ENCODE peak calls at places on chromosomes 12 and 14, in eight cellular contexts. S is AG04450, O is GM12864, T is foreskin keratinocyte, L is AG10803, Y is nephron progenitor cell, G is A549, E is fibroblast of the aortic adventitia. D is an unnamed sample.

GRCh38 chr12:62263956-62264355 is 3.8 kb downstream of the USP15 start:
- DNase-seq in S (no peak), O (no peak), T (no peak), L (no peak), Y (no peak), G (no peak), E (no peak), D (no peak)

GRCh38 chr14:102991376-102991775 is 66.0 kb downstream of the CDC42BPB start:
- DNase-seq in S (no peak), O (no peak), T (no peak), L (no peak), Y (no peak), G (no peak), E (no peak), D (no peak)

GRCh38 chr12:14394317-14395058 is 29.0 kb downstream of the ATF7IP start:
- DNase-seq in S (peak; percentile 51), O (peak; percentile 68), T (peak; percentile 81), L (peak; percentile 74), Y (peak; percentile 4), G (peak; percentile 83), E (peak; percentile 85), D (no peak)

GRCh38 chr14:43983721-43984120 is 523.4 kb downstream of the FSCB start:
- DNase-seq in S (no peak), O (no peak), T (no peak), L (no peak), Y (peak; percentile 20), G (no peak), E (no peak), D (no peak)

GRCh38 chr12:55741978-55742377 is 944 bp upstream of the GDF11 start:
- DNase-seq in S (no peak), O (no peak), T (no peak), L (no peak), Y (no peak), G (no peak), E (no peak), D (no peak)

GRCh38 chr12:123973552-123974341 is 732 bp downstream of the ZNF664 start:
- DNase-seq in S (no peak), O (no peak), T (no peak), L (peak; percentile 6), Y (peak; percentile 58), G (peak; percentile 39), E (no peak), D (peak; percentile 46)

GRCh38 chr14:100535287-100536131 is 51.7 kb downstream of the BEGAIN start:
- DNase-seq in S (no peak), O (no peak), T (no peak), L (no peak), Y (peak; percentile 1), G (no peak), E (no peak), D (peak; percentile 5)

GRCh38 chr14:37565550-37565949 is 29.5 kb downstream of the FOXA1 start:
- DNase-seq in S (no peak), O (no peak), T (no peak), L (no peak), Y (no peak), G (no peak), E (no peak), D (no peak)

GRCh38 chr14:54355698-54356097 is 41.1 kb upstream of the CDKN3 start:
- DNase-seq in S (no peak), O (no peak), T (no peak), L (no peak), Y (no peak), G (no peak), E (no peak), D (no peak)

GRCh38 chr12:79016181-79016580 is 151.6 kb downstream of the SYT1 start:
- DNase-seq in S (no peak), O (no peak), T (no peak), L (no peak), Y (no peak), G (no peak), E (no peak), D (no peak)

GRCh38 chr12:90013409-90013808 is 304.8 kb upstream of the ATP2B1 start:
- DNase-seq in S (no peak), O (no peak), T (no peak), L (no peak), Y (no peak), G (peak; percentile 31), E (no peak), D (no peak)

GRCh38 chr12:124294686-124295315 is at the start of gene RFLNA:
- DNase-seq in S (no peak), O (no peak), T (no peak), L (no peak), Y (peak; percentile 67), G (no peak), E (no peak), D (no peak)

GRCh38 chr14:87196436-87196835 is 796.5 kb downstream of the GALC start:
- DNase-seq in S (no peak), O (no peak), T (no peak), L (no peak), Y (no peak), G (no peak), E (no peak), D (no peak)

GRCh38 chr12:100668939-100669536 is 95.6 kb downstream of the GAS2L3 start:
- DNase-seq in S (peak; percentile 16), O (peak; percentile 10), T (no peak), L (peak; percentile 66), Y (peak; percentile 87), G (peak; percentile 74), E (peak; percentile 63), D (peak; percentile 30)

GRCh38 chr12:2944401-2945047 is 14.7 kb upstream of the TEAD4 start:
- DNase-seq in S (no peak), O (no peak), T (no peak), L (no peak), Y (peak; percentile 64), G (peak; percentile 66), E (peak; percentile 18), D (peak; percentile 32)

GRCh38 chr14:71230897-71231296 is 323.6 kb downstream of the PCNX1 start:
- DNase-seq in S (no peak), O (no peak), T (no peak), L (no peak), Y (no peak), G (no peak), E (no peak), D (no peak)

GRCh38 chr14:32509632-32510187 is 180.6 kb downstream of the AKAP6 start:
- DNase-seq in S (peak; percentile 88), O (no peak), T (no peak), L (peak; percentile 99), Y (no peak), G (peak; percentile 88), E (peak; percentile 96), D (no peak)

DNA sequence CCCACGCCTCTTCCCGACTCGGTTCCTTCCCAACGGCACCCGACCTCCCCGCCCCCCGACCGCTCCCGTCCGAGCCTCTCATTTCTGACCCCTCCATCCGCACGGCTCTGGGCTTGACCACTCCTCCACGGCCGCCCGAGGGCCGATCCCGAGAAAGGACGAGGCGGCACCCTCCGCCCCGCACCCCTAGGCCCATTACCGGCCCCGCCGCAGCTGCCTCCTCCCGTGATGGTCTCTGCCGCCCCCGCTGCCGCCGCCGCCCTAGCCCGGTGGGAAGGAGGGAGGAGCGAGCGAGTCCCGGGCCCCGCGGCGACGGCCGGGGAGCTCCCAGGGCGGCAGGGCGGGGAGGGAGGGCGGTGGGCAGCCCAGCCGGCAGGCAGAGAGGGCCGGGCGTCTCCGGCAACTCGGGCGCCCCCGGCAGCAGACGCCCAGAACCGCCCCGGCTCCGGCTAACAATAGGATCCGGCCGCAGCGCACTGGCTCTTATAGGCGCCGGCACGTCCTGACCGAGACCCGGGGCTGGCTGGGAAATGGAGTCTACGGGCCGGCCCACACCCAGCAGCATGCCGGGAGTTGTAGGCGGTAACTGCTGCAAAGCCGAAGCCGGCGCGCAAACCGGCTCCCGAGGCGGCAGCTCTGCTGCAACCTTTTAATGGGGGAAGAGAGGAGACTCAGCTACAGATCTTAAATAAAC is at the start of gene CSRNP2:
- DNase-seq in S (peak; percentile 90), O (peak; percentile 85), T (peak; percentile 66), L (peak; percentile 95), Y (peak; percentile 96), G (peak; percentile 96), E (peak; percentile 94), D (peak; percentile 92)
- TF ChIP-seq CTCF in S (no peak), O (no peak), T (peak; percentile 26), L (no peak), Y (no peak), G (no peak), E (peak; percentile 1), D (no peak)

GRCh38 chr12:107998863-107999262 is 130.2 kb upstream of the WSCD2 start:
- DNase-seq in S (no peak), O (no peak), T (no peak), L (no peak), Y (no peak), G (no peak), E (no peak), D (no peak)

GRCh38 chr12:108004368-108004767 is 124.7 kb upstream of the WSCD2 start:
- DNase-seq in S (no peak), O (no peak), T (no peak), L (no peak), Y (peak; percentile 17), G (no peak), E (no peak), D (no peak)

GRCh38 chr12:108000111-108000510 is 129.0 kb upstream of the WSCD2 start:
- DNase-seq in S (no peak), O (no peak), T (no peak), L (no peak), Y (no peak), G (no peak), E (no peak), D (no peak)
- TF ChIP-seq CTCF in S (no peak), O (no peak), T (no peak), L (no peak), Y (no peak), G (no peak), E (no peak), D (no peak)

GRCh38 chr14:93104961-93105360 is 10.8 kb downstream of the ITPK1 start:
- DNase-seq in S (no peak), O (no peak), T (no peak), L (no peak), Y (no peak), G (no peak), E (no peak), D (no peak)

GRCh38 chr14:93103392-93104080 is 12.2 kb downstream of the ITPK1 start:
- DNase-seq in S (no peak), O (peak; percentile 67), T (no peak), L (no peak), Y (no peak), G (no peak), E (peak; percentile 8), D (peak; percentile 37)

GRCh38 chr14:93106541-93107156 is 9.1 kb downstream of the ITPK1 start:
- DNase-seq in S (no peak), O (no peak), T (no peak), L (no peak), Y (no peak), G (no peak), E (no peak), D (no peak)

GRCh38 chr14:93107383-93107782 is 8.3 kb downstream of the ITPK1 start:
- DNase-seq in S (no peak), O (no peak), T (no peak), L (no peak), Y (no peak), G (no peak), E (no peak), D (no peak)

GRCh38 chr14:93105362-93105761 is 10.4 kb downstream of the ITPK1 start:
- DNase-seq in S (no peak), O (no peak), T (no peak), L (peak; percentile 82), Y (no peak), G (no peak), E (peak; percentile 51), D (no peak)
- TF ChIP-seq CTCF in S (no peak), O (no peak), T (no peak), L (no peak), Y (no peak), G (no peak), E (no peak), D (no peak)

GRCh38 chr12:110338754-110339153 is 57.7 kb downstream of the ATP2A2 start:
- DNase-seq in S (no peak), O (no peak), T (no peak), L (no peak), Y (no peak), G (no peak), E (no peak), D (no peak)
- TF ChIP-seq CTCF in S (no peak), O (peak; percentile 28), T (peak; percentile 29), L (peak; percentile 18), Y (no peak), G (peak; percentile 34), E (no peak), D (no peak)